ENCODE peak calls at places on chromosome 3, in seven cellular contexts. U is CD4-positive, alpha-beta T cell; M is bronchial epithelial cell; Y is left ventricle myocardium inferior; F is Panc1; O is AG04449; T is astrocyte of the spinal cord. Q is an unnamed sample.
A peak's percentile ranks its signal among the peaks of the same experiment; 100 is the strongest.

GRCh38 chr3:60080648-60081047 is 1030.8 kb upstream of the CFAP20DC start:
- DNase-seq in T (no peak), O (no peak), M (no peak), F (no peak), Y (no peak), U (no peak), Q (no peak)

GRCh38 chr3:9398715-9399708 is 1.6 kb downstream of the SETD5 start:
- DNase-seq in Y (no peak), F (no peak), U (no peak), T (peak; percentile 59), M (peak; percentile 50), O (no peak), Q (no peak)

GRCh38 chr3:15630646-15631350 is 29.3 kb downstream of the BTD start:
- DNase-seq in U (no peak), O (no peak), F (no peak), M (peak; percentile 85), Y (no peak), T (peak; percentile 70), Q (no peak)

GRCh38 chr3:178672263-178672662 is 136.0 kb downstream of the KCNMB2 start:
- DNase-seq in Y (no peak), O (no peak), U (no peak), F (no peak), T (peak; percentile 35), M (peak; percentile 48), Q (no peak)

GRCh38 chr3:5078151-5078550 is 43.9 kb upstream of the ARL8B start:
- DNase-seq in Y (no peak), O (no peak), T (peak; percentile 25), U (no peak), F (peak; percentile 22), M (peak; percentile 92), Q (no peak)

GRCh38 chr3:176633511-176633910 is 563.8 kb downstream of the TBL1XR1 start:
- DNase-seq in M (no peak), U (no peak), O (no peak), F (no peak), Y (no peak), T (no peak), Q (no peak)

GRCh38 chr3:60081381-60082095 is 1031.7 kb upstream of the CFAP20DC start:
- DNase-seq in M (no peak), F (no peak), Y (no peak), U (no peak), O (no peak), T (no peak), Q (no peak)

GRCh38 chr3:102037209-102037608 is 187.9 kb downstream of the NFKBIZ start:
- DNase-seq in U (no peak), Y (no peak), F (no peak), T (peak; percentile 27), O (no peak), M (no peak), Q (no peak)

GRCh38 chr3:127011270-127011992 is 28.5 kb downstream of the PLXNA1 start:
- DNase-seq in Y (peak; percentile 46), F (no peak), M (no peak), O (no peak), T (peak; percentile 53), U (no peak), Q (no peak)

GRCh38 chr3:142863010-142863787 is 25.7 kb downstream of the PCOLCE2 start:
- DNase-seq in O (no peak), F (no peak), M (peak; percentile 66), U (no peak), Y (no peak), T (peak; percentile 53), Q (no peak)

GRCh38 chr3:87350367-87351199 is 74.2 kb upstream of the POU1F1 start:
- DNase-seq in Y (no peak), T (peak; percentile 60), O (no peak), U (no peak), M (peak; percentile 59), F (peak; percentile 33), Q (no peak)

GRCh38 chr3:171753025-171753472 is 57.2 kb downstream of the PLD1 start:
- DNase-seq in M (peak; percentile 99), T (no peak), F (no peak), O (no peak), Y (no peak), U (no peak), Q (no peak)

GRCh38 chr3:65379223-65379622 is 659.5 kb downstream of the MAGI1 start:
- DNase-seq in U (no peak), T (no peak), O (no peak), F (no peak), Y (no peak), M (no peak), Q (no peak)

GRCh38 chr3:110620118-110620517 is 451.5 kb upstream of the NECTIN3 start:
- DNase-seq in U (no peak), F (no peak), T (no peak), O (no peak), M (peak; percentile 31), Y (no peak), Q (no peak)

GRCh38 chr3:12107071-12107713 is 51.5 kb downstream of the TIMP4 start:
- DNase-seq in Y (no peak), T (no peak), U (no peak), M (no peak), O (no peak), F (no peak), Q (no peak)

GRCh38 chr3:70526966-70527515 is 214.6 kb upstream of the MDFIC2 start:
- DNase-seq in M (no peak), T (no peak), O (peak; percentile 12), F (no peak), Y (no peak), U (no peak), Q (no peak)

GRCh38 chr3:20914260-20914659 is 728.3 kb upstream of the SGO1 start:
- DNase-seq in U (no peak), T (no peak), M (no peak), Y (no peak), O (no peak), F (no peak), Q (no peak)

GRCh38 chr3:61967937-61968336 is 405.4 kb downstream of the FEZF2 start:
- DNase-seq in Y (no peak), T (no peak), O (no peak), F (no peak), M (no peak), U (no peak), Q (no peak)

GRCh38 chr3:126476976-126477330 is 1.3 kb upstream of the ZXDC start:
- DNase-seq in T (no peak), M (no peak), U (no peak), F (no peak), Y (no peak), O (no peak), Q (no peak)

GRCh38 chr3:112086857-112087524 is 802 bp downstream of the C3orf52 start:
- DNase-seq in O (no peak), M (peak; percentile 90), U (no peak), T (no peak), Y (no peak), F (no peak), Q (no peak)

GRCh38 chr3:59482001-59482400 is 432.2 kb upstream of the CFAP20DC start:
- DNase-seq in F (no peak), M (peak; percentile 61), U (no peak), O (no peak), Y (no peak), T (no peak), Q (no peak)

GRCh38 chr3:49327485-49327884 is 12.4 kb downstream of the USP4 start:
- DNase-seq in U (no peak), T (no peak), M (no peak), F (no peak), O (no peak), Y (no peak), Q (no peak)

DNA sequence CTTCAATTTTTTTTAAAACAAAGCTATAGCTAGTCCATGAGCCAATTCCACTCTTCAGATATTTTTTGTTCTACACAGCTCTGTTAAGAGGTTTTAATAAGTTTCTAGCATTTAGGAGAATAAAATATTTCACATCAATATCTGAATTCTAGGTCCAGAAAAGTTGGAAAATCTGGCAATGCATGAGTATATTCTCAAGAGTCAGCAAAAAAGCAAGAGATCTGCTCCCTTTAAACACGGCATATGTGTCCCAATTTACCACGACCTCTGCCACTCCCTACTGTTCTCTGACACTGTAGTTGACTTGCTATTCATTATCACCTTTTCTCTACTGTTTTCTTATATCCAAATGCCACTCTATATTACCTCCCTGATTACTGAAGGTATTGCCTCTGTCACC is 145.1 kb upstream of the TGFBR2 start:
- DNase-seq in Y (no peak), U (no peak), M (no peak), T (no peak), O (no peak), F (no peak), Q (no peak)
- TF ChIP-seq CTCF in Y (no peak), U (no peak), M (no peak), T (no peak), O (no peak), F (no peak), Q (no peak)

DNA sequence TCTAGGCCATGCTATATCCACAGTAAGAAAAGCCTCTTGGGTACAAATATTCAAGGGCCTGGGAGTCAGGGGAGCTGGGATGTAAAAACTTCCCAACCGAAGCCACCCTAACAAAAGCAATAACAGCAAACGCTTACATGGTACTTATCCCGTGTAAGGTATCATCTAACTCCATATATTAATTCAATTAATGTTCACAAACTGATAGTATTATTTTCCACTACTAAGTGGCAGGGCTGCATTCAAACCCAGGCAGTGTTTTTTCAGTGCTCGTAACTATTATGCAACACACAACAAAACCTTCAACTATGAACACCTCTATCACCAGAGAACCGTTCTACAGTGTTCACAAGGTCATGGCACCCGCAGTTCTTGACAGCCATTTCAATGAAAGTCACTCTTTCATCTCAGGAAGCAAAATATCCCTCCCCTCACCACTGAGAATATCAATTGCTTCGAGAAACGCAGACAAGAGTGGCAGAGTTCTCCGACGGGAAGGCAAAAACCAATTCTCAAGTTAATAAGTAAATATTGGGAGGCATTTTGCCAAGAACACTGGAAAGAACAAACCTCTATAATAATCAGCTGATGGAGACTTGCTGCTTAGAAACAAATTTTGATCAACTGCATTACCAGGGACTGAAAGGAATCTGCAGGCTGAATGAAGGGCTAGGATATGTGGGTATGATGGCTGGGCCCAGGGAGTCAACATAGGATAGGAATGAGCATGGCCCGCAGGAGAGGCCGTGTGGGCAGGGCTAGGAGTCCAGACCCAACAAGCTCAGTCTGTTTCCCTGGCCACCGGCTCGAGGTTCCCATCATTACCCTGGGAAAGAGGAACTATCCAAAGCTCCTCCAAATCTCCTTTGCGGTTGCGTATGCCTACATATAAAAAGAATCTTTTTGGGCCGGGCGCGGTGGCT is 72.3 kb downstream of the XXYLT1 start:
- DNase-seq in Y (no peak), O (no peak), M (no peak), U (no peak), T (no peak), F (no peak), Q (no peak)
- TF ChIP-seq CTCF in Y (no peak), O (no peak), M (no peak), U (no peak), T (no peak), F (no peak), Q (no peak)

DNA sequence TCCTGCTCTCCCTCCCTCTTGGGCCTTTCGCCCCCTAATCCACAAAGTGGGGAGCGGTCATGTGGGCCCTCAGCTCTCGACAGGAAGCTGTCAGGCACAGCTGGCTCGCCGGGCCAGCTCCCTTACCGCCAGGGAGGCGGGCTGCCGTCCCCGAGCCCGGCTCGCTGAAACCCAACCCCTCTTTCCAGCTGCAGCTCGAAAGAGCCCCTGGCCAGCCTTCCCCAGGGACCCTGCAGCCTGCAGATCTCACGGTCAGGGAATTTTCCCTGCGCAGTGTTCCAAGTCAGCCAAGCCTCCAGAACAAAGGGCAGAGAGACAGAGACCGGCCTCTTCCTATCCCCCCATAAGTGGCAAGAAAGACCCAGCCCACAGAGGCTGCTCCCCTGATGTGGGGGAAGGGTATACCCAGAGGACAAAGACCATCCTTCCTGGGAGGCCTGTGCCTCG is 32.8 kb downstream of the MAGEF1 start:
- DNase-seq in O (no peak), T (no peak), U (no peak), Y (peak; percentile 51), M (no peak), F (no peak), Q (no peak)
- TF ChIP-seq CTCF in O (no peak), T (no peak), U (no peak), Y (no peak), M (no peak), F (no peak), Q (no peak)

GRCh38 chr3:149770246-149770645 is 18.0 kb upstream of the COMMD2 start:
- DNase-seq in U (no peak), Y (no peak), M (no peak), F (no peak), T (no peak), O (no peak), Q (no peak)
- TF ChIP-seq CTCF in U (no peak), Y (no peak), M (no peak), F (no peak), T (peak; percentile 28), O (no peak), Q (no peak)